ENCODE peak calls at places on chromosomes 2 and 18, in eight cellular contexts. Q is activated naive CD4-positive, alpha-beta T cell treated with anti-CD3 and anti-CD28 coated beads, Interleukin-2, amount 50 U/mL, for 72 hours; D is T-helper 9 cell; C is activated CD8-positive, alpha-beta memory T cell treated with anti-CD3 and anti-CD28 coated beads, Interleukin-2, amount 50 U/mL, for 48 hours; E is colonic mucosa; M is left cardiac atrium; K is SK-MEL-5; H is HTR-8/SVneo. Z is an unnamed sample.

GRCh38 chr2:64565949-64566705 is 42.0 kb downstream of the AFTPH start:
- DNase-seq in K (no peak), H (no peak), C (no peak), Q (no peak), D (no peak), M (no peak), E (no peak), Z (no peak)

GRCh38 chr2:144453039-144453336 is 66.9 kb downstream of the ZEB2 start:
- DNase-seq in H (no peak), K (no peak), D (no peak), E (no peak), Q (no peak), M (no peak), C (no peak), Z (no peak)

GRCh38 chr2:233265899-233266431 is 14.5 kb downstream of the ATG16L1 start:
- DNase-seq in E (no peak), H (no peak), D (no peak), C (no peak), M (no peak), K (no peak), Q (no peak), Z (no peak)

GRCh38 chr18:26989842-26990241 is 124.3 kb upstream of the AQP4 start:
- DNase-seq in D (no peak), H (no peak), E (no peak), K (no peak), Q (no peak), C (no peak), M (no peak), Z (no peak)

GRCh38 chr2:146081459-146081858 is 1561.5 kb upstream of the ZEB2 start:
- DNase-seq in Q (no peak), E (no peak), C (no peak), K (no peak), D (no peak), H (no peak), M (no peak), Z (no peak)

GRCh38 chr2:184596819-184597411 is 1.4 kb upstream of the ZNF804A start:
- DNase-seq in M (no peak), E (no peak), C (no peak), H (no peak), Q (no peak), K (no peak), D (no peak), Z (no peak)

GRCh38 chr18:27942706-27943105 is 234.2 kb downstream of the CDH2 start:
- DNase-seq in E (no peak), C (no peak), H (no peak), Q (no peak), M (no peak), D (no peak), K (peak), Z (no peak)

GRCh38 chr2:199973703-199974102 is 18.3 kb downstream of the MAIP1 start:
- DNase-seq in M (no peak), C (no peak), K (peak), Q (no peak), D (no peak), H (peak), E (no peak), Z (no peak)

GRCh38 chr2:67760995-67761394 is 301.8 kb downstream of the C1D start:
- DNase-seq in C (no peak), K (no peak), Q (no peak), M (no peak), H (no peak), D (no peak), E (no peak), Z (no peak)

GRCh38 chr2:7450188-7451156 is 533.3 kb downstream of the RNF144A start:
- DNase-seq in H (no peak), D (no peak), C (peak), K (no peak), E (no peak), M (no peak), Q (peak), Z (no peak)

GRCh38 chr18:48032876-48033769 is 102.7 kb upstream of the SMAD2 start:
- DNase-seq in E (no peak), K (no peak), Q (no peak), H (no peak), M (no peak), D (no peak), C (no peak), Z (no peak)

GRCh38 chr2:61633250-61633649 is 95.1 kb upstream of the XPO1 start:
- DNase-seq in C (no peak), E (no peak), Q (no peak), D (no peak), K (no peak), H (no peak), M (no peak), Z (no peak)

GRCh38 chr2:203476881-203477280 is 58.2 kb downstream of the RAPH1 start:
- DNase-seq in D (no peak), Q (no peak), H (no peak), K (no peak), E (no peak), C (no peak), M (no peak), Z (no peak)

GRCh38 chr18:76592981-76593381 is 97.9 kb upstream of the ZNF516 start:
- DNase-seq in M (no peak), H (no peak), E (no peak), Q (no peak), D (no peak), K (no peak), C (no peak), Z (no peak)

GRCh38 chr2:193561054-193561453 is 1366.3 kb upstream of the TMEFF2 start:
- DNase-seq in H (no peak), Q (no peak), M (no peak), C (no peak), D (no peak), K (no peak), E (no peak), Z (no peak)

GRCh38 chr2:12555012-12555645 is 161.6 kb upstream of the TRIB2 start:
- DNase-seq in H (peak), M (no peak), Q (peak), E (no peak), C (no peak), D (no peak), K (peak), Z (no peak)

GRCh38 chr2:59932341-59932740 is 621.1 kb downstream of the BCL11A start:
- DNase-seq in Q (no peak), E (no peak), C (no peak), K (peak), D (no peak), H (no peak), M (no peak), Z (no peak)

GRCh38 chr2:123077101-123077500 is 948.0 kb upstream of the CNTNAP5 start:
- DNase-seq in E (no peak), M (no peak), Q (no peak), K (no peak), C (no peak), D (no peak), H (no peak), Z (no peak)

GRCh38 chr2:202762546-202762945 is 109.0 kb downstream of the ICA1L start:
- DNase-seq in K (no peak), E (no peak), Q (no peak), D (no peak), C (no peak), H (no peak), M (no peak), Z (no peak)

GRCh38 chr2:235661538-235661937 is 167.7 kb downstream of the AGAP1 start:
- DNase-seq in H (no peak), D (no peak), K (no peak), C (no peak), E (no peak), Q (no peak), M (no peak), Z (no peak)

GRCh38 chr2:193303464-193303863 is 1108.7 kb upstream of the TMEFF2 start:
- DNase-seq in D (no peak), K (no peak), C (no peak), H (no peak), E (no peak), M (no peak), Q (no peak), Z (no peak)

GRCh38 chr2:132438650-132439030 is 22.0 kb downstream of the GPR39 start:
- DNase-seq in D (no peak), C (no peak), M (no peak), E (no peak), Q (no peak), H (peak), K (peak), Z (no peak)

GRCh38 chr2:45816273-45816672 is 164.8 kb downstream of the PRKCE start:
- DNase-seq in D (no peak), M (peak), E (no peak), Q (no peak), C (no peak), K (no peak), H (no peak), Z (no peak)

GRCh38 chr2:181399046-181399445 is 58.1 kb upstream of the ITGA4 start:
- DNase-seq in D (no peak), Q (no peak), H (no peak), M (no peak), E (no peak), K (no peak), C (no peak), Z (no peak)

GRCh38 chr2:205563646-205564045 is 118.7 kb upstream of the NRP2 start:
- DNase-seq in K (peak), C (peak), H (no peak), D (no peak), M (peak), Q (peak), E (peak), Z (no peak)

Z was measured in left lung.